ENCODE peak calls at places on chromosome 3, in eight cellular contexts. Q is CD8-positive, alpha-beta memory T cell; O is cardiac muscle cell; L is right cardiac atrium; E is H7; N is naive thymus-derived CD4-positive, alpha-beta T cell; G is psoas muscle; I is fibroblast of lung. A is an unnamed sample.

GRCh38 chr3:129022114-129022994 is 21.2 kb downstream of the EFCC1 start:
- DNase-seq in O (no peak), E (peak; percentile 34), Q (no peak), G (peak; percentile 84), I (peak; percentile 92), L (peak; percentile 89), N (no peak), A (no peak)

GRCh38 chr3:32603064-32603463 is 32.4 kb upstream of the DYNC1LI1 start:
- DNase-seq in N (no peak), L (no peak), I (no peak), O (no peak), G (no peak), Q (no peak), E (peak; percentile 28), A (no peak)

GRCh38 chr3:45575491-45575923 is 19.0 kb upstream of the LIMD1 start:
- DNase-seq in Q (no peak), L (no peak), I (peak; percentile 48), E (no peak), G (no peak), N (no peak), O (no peak), A (no peak)

GRCh38 chr3:141454906-141455602 is 31.8 kb upstream of the RASA2 start:
- DNase-seq in L (no peak), Q (no peak), G (no peak), O (peak; percentile 76), I (peak; percentile 86), E (peak; percentile 80), N (peak; percentile 59), A (no peak)

GRCh38 chr3:44411031-44411645 is 66.3 kb downstream of the ZNF445 start:
- DNase-seq in O (no peak), E (no peak), N (no peak), L (no peak), G (no peak), I (no peak), Q (no peak), A (no peak)

GRCh38 chr3:126731044-126731443 is 27.0 kb downstream of the CHCHD6 start:
- DNase-seq in I (no peak), G (no peak), N (no peak), E (no peak), O (no peak), L (peak; percentile 67), Q (no peak), A (no peak)

GRCh38 chr3:116000315-116000714 is 377.0 kb downstream of the GAP43 start:
- DNase-seq in N (no peak), G (no peak), L (no peak), I (peak; percentile 88), O (no peak), E (no peak), Q (no peak), A (no peak)

GRCh38 chr3:150256336-150256735 is 151.8 kb upstream of the TSC22D2 start:
- DNase-seq in Q (no peak), I (no peak), E (no peak), L (no peak), O (no peak), G (no peak), N (no peak), A (no peak)

GRCh38 chr3:97692831-97693230 is 71.7 kb upstream of the ARL6 start:
- DNase-seq in O (no peak), Q (no peak), E (no peak), N (no peak), G (no peak), L (no peak), I (no peak), A (no peak)

GRCh38 chr3:196288141-196288460 is 575 bp upstream of the PCYT1A start:
- DNase-seq in I (peak; percentile 35), G (no peak), Q (no peak), L (no peak), O (no peak), E (no peak), N (no peak), A (no peak)

GRCh38 chr3:128081846-128082245 is 29.6 kb downstream of the SEC61A1 start:
- DNase-seq in N (no peak), G (no peak), E (no peak), Q (no peak), I (peak; percentile 49), L (no peak), O (no peak), A (no peak)

GRCh38 chr3:37847689-37848088 is 14.0 kb upstream of the CTDSPL start:
- DNase-seq in Q (no peak), N (no peak), I (no peak), O (no peak), G (no peak), L (no peak), E (no peak), A (no peak)

GRCh38 chr3:127673191-127674098 is 693 bp downstream of the ABTB1 start:
- DNase-seq in O (no peak), I (peak; percentile 65), G (peak; percentile 77), N (no peak), L (peak; percentile 87), E (peak; percentile 79), Q (peak; percentile 77), A (no peak)

DNA sequence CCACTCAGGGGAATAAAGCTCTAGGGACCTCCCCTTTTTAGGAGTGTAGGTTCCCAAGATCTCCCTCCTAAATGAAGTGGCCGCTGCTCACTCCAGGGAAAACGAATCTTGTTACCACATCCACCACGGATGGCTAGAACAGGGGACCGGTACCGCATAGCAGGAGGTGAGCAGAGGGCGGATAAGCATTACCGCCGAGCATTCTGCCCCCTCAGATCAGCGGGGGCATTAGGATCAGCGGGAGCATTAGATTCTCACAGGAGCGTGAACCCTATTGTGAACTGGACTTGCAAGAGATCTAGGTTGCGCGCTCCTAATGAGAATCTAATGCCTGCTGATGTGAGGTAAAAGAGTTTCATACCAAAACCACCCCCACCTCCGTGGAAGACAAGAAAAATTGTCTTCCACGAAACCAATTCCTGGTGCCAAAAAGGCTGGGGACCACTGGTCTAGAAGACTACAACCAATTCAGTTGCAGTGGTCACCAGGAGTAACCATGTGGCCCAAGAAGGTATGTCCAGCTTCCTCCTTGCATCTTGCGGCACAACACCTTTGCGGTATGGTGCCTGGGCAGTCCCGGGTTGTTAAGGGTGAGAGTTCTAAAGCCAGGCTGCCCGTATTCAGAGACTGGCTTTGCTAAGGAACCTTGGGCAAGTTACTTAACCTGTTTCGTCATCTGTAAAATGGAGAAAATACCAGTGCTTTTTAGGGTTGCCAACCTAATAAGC is 1.1 kb upstream of the SS18L2 start:
- DNase-seq in I (no peak), L (no peak), E (no peak), Q (no peak), N (no peak), G (no peak), O (no peak), A (no peak)
- H3K4me3 ChIP-seq in I (no peak overlapping the region), L (no peak overlapping the region), E (no peak overlapping the region), Q (peak overlapping the region; percentile 74), N (peak overlapping the region; percentile 55), G (peak overlapping the region; percentile 82), O (no peak overlapping the region), A (peak overlapping the region; percentile 67)

DNA sequence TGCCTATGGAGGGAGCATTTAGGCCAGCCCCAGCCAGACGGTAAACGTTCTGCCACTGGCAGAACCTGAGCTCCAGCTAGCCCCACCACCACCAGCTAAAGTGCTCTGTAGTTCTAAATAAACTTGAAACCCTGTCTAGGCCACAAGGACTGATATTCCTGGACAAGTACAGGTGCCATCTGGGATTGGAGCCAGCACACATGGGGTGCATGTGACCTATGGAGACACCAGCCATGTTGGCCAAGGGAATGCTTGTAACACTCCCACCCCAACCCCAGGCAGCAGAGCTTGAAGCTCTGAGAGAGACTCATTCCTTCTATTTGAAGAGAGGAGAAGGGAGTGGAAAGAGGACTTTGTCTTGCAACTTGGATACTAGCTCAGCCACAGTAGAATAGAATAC is 284.5 kb upstream of the DCBLD2 start:
- DNase-seq in L (no peak), G (no peak), I (no peak), N (no peak), E (no peak), Q (no peak), O (no peak), A (no peak)
- H3K4me3 ChIP-seq in L (no peak overlapping the region), G (no peak overlapping the region), I (no peak overlapping the region), N (no peak overlapping the region), E (no peak overlapping the region), Q (no peak overlapping the region), O (no peak overlapping the region), A (no peak overlapping the region)

GRCh38 chr3:179958759-179959158 is 78.0 kb downstream of the PEX5L start:
- DNase-seq in G (no peak), L (no peak), Q (no peak), N (no peak), O (no peak), E (no peak), I (no peak), A (no peak)

GRCh38 chr3:179955798-179956197 is 80.9 kb downstream of the PEX5L start:
- DNase-seq in O (no peak), L (no peak), E (no peak), N (no peak), Q (no peak), G (no peak), I (no peak), A (no peak)

GRCh38 chr3:179958143-179958542 is 78.6 kb downstream of the PEX5L start:
- DNase-seq in I (no peak), N (no peak), E (no peak), G (no peak), Q (no peak), L (no peak), O (no peak), A (no peak)

GRCh38 chr3:179956416-179956830 is 80.3 kb downstream of the PEX5L start:
- DNase-seq in E (no peak), O (no peak), Q (no peak), N (peak; percentile 0), L (no peak), I (no peak), G (no peak), A (no peak)

DNA sequence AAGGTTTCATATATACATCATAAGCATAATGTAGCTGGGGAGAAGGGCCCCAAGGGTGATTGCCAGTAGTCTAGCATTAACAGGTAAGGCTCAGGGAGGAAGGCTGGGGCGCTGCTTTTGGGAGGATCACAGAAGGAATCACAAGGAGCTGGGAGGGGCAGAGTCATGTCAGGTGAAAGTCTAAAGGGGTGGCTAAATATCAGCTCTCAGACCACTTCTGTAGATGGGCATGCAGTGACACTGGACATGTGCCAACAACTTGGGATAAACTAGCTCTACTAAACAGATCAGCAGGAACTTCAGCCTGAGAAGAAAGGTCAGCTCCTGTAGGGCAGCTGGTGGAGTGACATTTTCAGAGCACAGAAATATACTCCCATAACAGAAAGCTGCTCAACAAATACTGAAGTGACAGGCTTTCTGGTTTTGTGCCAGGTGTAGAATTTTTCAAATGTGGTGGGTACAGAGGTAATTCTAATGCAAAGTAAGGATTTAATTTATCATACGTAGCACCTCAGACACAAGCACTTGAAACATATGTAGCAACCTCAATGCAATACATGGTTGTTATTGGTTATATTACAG is 79.4 kb downstream of the PEX5L start:
- DNase-seq in O (peak; percentile 46), I (no peak), N (no peak), Q (no peak), L (no peak), E (no peak), G (no peak), A (no peak)
- H3K4me3 ChIP-seq in O (no peak overlapping the region), I (no peak overlapping the region), N (no peak overlapping the region), Q (no peak overlapping the region), L (no peak overlapping the region), E (no peak overlapping the region), G (no peak overlapping the region), A (no peak overlapping the region)

DNA sequence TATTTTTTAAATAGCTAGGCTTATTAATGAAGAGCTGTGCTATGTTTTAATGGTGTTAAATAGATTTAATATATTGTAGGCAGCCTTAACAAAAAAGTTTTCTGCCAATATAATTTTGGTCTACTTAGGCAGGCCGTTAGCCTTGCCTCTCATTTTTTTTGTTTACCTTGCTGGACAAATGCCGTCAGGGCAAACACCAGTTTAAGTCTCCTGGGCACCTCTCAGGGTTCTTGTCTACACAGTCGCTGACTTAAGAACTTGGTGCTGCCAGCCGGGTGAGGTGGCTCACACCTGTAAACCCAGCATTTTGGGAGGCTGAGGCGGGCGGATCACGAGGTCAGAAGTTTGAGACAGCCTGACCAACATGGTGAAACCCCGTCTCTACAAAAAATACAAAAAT is 153.3 kb downstream of the ULK4 start:
- DNase-seq in L (no peak), Q (no peak), E (no peak), N (no peak), I (no peak), G (no peak), O (no peak), A (no peak)
- H3K4me3 ChIP-seq in L (no peak overlapping the region), Q (no peak overlapping the region), E (no peak overlapping the region), N (no peak overlapping the region), I (no peak overlapping the region), G (no peak overlapping the region), O (no peak overlapping the region), A (no peak overlapping the region)